ENCODE peak calls at places on chromosomes 13 and 19, in six cellular contexts. H is esophagus squamous epithelium, Q is H54, P is lower leg skin, E is uterus, I is gastrocnemius medialis. A is an unnamed sample.

GRCh38 chr13:50222569-50223332 is 207.5 kb downstream of the KCNRG start:
- DNase-seq in H (no peak), E (peak), I (peak), Q (no peak), P (no peak), A (peak)

GRCh38 chr13:49635599-49636433 is 7.5 kb downstream of the ARL11 start:
- DNase-seq in E (no peak), I (no peak), H (no peak), P (no peak), Q (no peak), A (no peak)

GRCh38 chr19:12797141-12797587 is 4.4 kb downstream of the PRDX2 start:
- DNase-seq in P (no peak), E (no peak), I (no peak), Q (no peak), H (no peak), A (no peak)

GRCh38 chr13:22828081-22828480 is 352.7 kb upstream of the SGCG start:
- DNase-seq in I (no peak), H (no peak), Q (no peak), P (no peak), E (no peak), A (no peak)

GRCh38 chr13:68066879-68067513 is 836.9 kb upstream of the PCDH9 start:
- DNase-seq in P (no peak), Q (no peak), I (no peak), E (no peak), H (no peak), A (no peak)

GRCh38 chr19:19782783-19783182 is 38.8 kb downstream of the ZNF506 start:
- DNase-seq in I (no peak), Q (no peak), H (no peak), E (no peak), P (no peak), A (no peak)

GRCh38 chr13:51534075-51534817 is 50.0 kb upstream of the WDFY2 start:
- DNase-seq in Q (no peak), I (peak), E (no peak), P (no peak), H (no peak), A (no peak)

GRCh38 chr19:55683449-55684261 is 8.6 kb downstream of the EPN1 start:
- DNase-seq in I (no peak), H (no peak), E (no peak), P (no peak), Q (no peak), A (no peak)

GRCh38 chr19:6091771-6092291 is 18.5 kb downstream of the RFX2 start:
- DNase-seq in I (no peak), Q (no peak), P (no peak), E (no peak), H (no peak), A (no peak)

GRCh38 chr13:30340367-30341184 is 33.2 kb upstream of the KATNAL1 start:
- DNase-seq in I (peak), P (peak), E (peak), Q (no peak), H (no peak), A (no peak)

GRCh38 chr13:100666124-100666523 is 8.5 kb downstream of the TMTC4 start:
- DNase-seq in H (no peak), Q (no peak), E (no peak), I (no peak), P (no peak), A (no peak)

GRCh38 chr13:87887459-87888123 is 216.4 kb downstream of the SLITRK5 start:
- DNase-seq in Q (no peak), I (no peak), E (no peak), P (no peak), H (no peak), A (no peak)

GRCh38 chr13:45456196-45456972 is 8.4 kb upstream of the COG3 start:
- DNase-seq in Q (no peak), H (no peak), P (no peak), E (no peak), I (no peak), A (no peak)

GRCh38 chr19:47109541-47110375 is 3.8 kb downstream of the ZC3H4 start:
- DNase-seq in P (no peak), E (no peak), I (no peak), Q (no peak), H (no peak), A (no peak)

GRCh38 chr19:30036154-30037129 is 94.4 kb downstream of the URI1 start:
- DNase-seq in P (no peak), I (no peak), H (no peak), E (no peak), Q (no peak), A (no peak)

GRCh38 chr13:38684714-38685113 is 2.2 kb upstream of the FREM2 start:
- DNase-seq in E (no peak), Q (no peak), P (no peak), H (no peak), I (no peak), A (no peak)

GRCh38 chr13:38685974-38686571 is 804 bp upstream of the FREM2 start:
- DNase-seq in E (no peak), H (no peak), I (no peak), P (no peak), Q (no peak), A (no peak)

GRCh38 chr13:38687246-38688229 is 661 bp downstream of the FREM2 start:
- DNase-seq in H (no peak), P (no peak), I (no peak), E (no peak), Q (no peak), A (no peak)

GRCh38 chr13:38688674-38689073 is 1.8 kb downstream of the FREM2 start:
- DNase-seq in P (no peak), E (no peak), H (no peak), I (no peak), Q (no peak), A (no peak)

GRCh38 chr13:38686635-38687245 is at the start of gene FREM2:
- DNase-seq in E (peak), Q (no peak), P (no peak), I (peak), H (no peak), A (no peak)
- TF ChIP-seq POLR2A in E (no peak), Q (no peak), P (no peak), I (peak), H (no peak), A (no peak)

GRCh38 chr19:49912965-49913685 is 15.9 kb upstream of the ATF5 start:
- DNase-seq in E (no peak), Q (no peak), P (no peak), H (no peak), I (no peak), A (no peak)

GRCh38 chr19:49910179-49910578 is 13.5 kb upstream of the IL4I1 start:
- DNase-seq in E (no peak), I (no peak), H (no peak), Q (no peak), P (no peak), A (no peak)

GRCh38 chr19:49913720-49914119 is 15.3 kb upstream of the ATF5 start:
- DNase-seq in I (no peak), H (no peak), Q (no peak), P (no peak), E (no peak), A (no peak)

GRCh38 chr19:49908480-49909420 is 12.1 kb upstream of the IL4I1 start:
- DNase-seq in I (no peak), E (no peak), P (no peak), Q (no peak), H (no peak), A (no peak)

GRCh38 chr19:49911381-49912145 is 14.9 kb upstream of the IL4I1 start:
- DNase-seq in I (no peak), Q (no peak), E (no peak), P (no peak), H (no peak), A (no peak)
- TF ChIP-seq POLR2A in I (no peak), Q (no peak), E (no peak), P (no peak), H (no peak), A (no peak)

GRCh38 chr13:97387487-97388353 is 46.2 kb upstream of the RAP2A start:
- DNase-seq in I (no peak), P (peak), Q (no peak), E (no peak), H (no peak), A (no peak)
- TF ChIP-seq POLR2A in I (no peak), P (no peak), Q (no peak), E (no peak), H (no peak), A (no peak)

DNA sequence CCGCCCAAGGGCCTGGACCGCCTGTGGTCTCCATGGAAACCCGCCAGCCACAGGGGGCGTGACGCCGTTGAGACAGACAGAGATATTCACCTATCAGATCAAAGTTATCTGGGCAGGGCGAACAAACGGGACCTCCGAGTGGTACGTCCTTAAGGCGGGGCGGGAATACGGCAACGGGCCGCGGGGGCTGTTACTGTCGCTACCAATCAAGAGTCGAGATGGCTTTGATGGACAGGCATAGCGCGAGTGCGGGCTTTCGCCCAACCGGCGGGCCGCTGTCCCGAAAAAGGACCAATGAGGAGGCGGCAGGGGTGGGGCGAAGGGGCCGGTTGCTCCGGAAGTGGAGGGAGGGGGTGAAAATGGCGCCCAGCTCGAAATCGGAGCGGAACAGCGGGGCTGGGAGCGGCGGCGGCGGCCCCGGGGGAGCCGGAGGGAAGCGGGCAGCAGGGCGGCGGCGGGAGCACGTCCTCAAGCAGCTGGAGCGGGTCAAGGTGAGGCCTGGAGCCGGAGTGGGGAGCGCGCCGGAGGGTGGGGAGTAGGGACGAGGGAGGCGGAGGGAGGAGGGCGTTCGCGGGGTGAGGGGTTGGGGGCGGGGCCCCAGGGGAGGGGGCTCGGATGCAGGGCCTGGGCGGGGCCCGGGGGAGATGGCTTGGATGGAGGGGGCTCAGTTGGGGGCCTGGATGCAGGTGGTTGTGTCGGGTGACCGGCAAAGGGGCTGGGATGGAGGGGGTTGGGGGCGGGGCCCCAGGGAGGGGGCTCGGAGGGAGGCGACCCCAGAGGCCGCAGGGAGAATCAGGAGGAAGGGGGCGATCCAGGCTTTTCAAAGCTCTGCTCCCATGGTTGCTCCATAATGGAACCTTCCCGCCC is at the start of gene DCAF15:
- DNase-seq in E (peak), Q (peak), H (peak), P (peak), I (peak), A (peak)
- TF ChIP-seq POLR2A in E (peak), Q (peak), H (no peak), P (no peak), I (peak), A (peak)

DNA sequence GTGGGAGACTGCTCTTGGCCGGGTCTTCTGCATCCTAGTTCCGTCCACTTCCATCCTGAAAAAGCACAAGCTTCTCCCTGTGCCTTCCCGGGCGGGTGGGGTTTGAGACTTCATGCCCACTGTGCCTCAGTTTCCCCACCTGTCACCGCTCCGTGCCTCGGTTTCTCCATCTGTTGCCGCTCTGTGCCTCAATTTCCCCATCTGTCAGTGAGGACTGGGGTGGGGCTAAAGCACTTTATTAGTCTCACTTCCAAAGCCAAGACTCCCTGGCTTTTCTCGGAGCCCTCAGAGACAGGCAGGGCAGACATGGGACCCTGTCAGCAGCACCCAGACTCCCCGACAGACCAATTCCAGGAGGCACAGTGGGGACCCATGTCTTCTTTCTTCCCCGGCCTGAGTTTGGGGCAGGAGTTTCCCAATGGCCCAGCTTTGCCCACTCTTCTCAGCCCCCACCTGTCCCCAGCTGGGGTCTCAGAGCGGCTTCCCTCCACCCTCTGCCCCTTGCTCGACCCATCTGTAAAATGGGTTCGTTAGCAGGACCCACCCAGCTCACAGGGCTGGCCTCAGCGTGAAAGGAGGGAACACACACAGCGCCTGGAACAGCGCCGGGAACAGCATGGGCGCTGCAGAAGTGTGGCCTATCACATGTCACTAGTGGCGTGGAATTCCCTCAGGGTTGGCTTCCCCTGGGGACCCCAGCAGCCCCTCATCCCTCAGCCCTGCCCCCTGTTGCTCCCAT is 4.6 kb upstream of the PEAK3 start:
- DNase-seq in P (no peak), E (no peak), I (no peak), H (no peak), Q (no peak), A (no peak)
- TF ChIP-seq POLR2A in P (no peak), E (no peak), I (no peak), H (no peak), Q (no peak), A (no peak)

A was measured in esophagus muscularis mucosa.